ENCODE peak calls at places on chromosome 12, in four cellular contexts. Q is GM12891, I is HCT116, H is transverse colon. R is an unnamed sample.

GRCh38 chr12:65490193-65490592 is 211.7 kb downstream of the MSRB3 start:
- DNase-seq in H (no peak), Q (no peak), I (no peak), R (no peak)

GRCh38 chr12:115191342-115191741 is 507.4 kb upstream of the TBX3 start:
- DNase-seq in I (no peak), Q (no peak), H (no peak), R (peak)

GRCh38 chr12:25252946-25253345 is 2.2 kb upstream of the KRAS start:
- DNase-seq in I (no peak), Q (no peak), H (no peak), R (no peak)

GRCh38 chr12:56763753-56764657 is 881 bp downstream of the HSD17B6 start:
- DNase-seq in Q (no peak), I (no peak), H (no peak), R (no peak)

GRCh38 chr12:21642707-21643389 is 14.8 kb downstream of the LDHB start:
- DNase-seq in H (no peak), I (no peak), Q (no peak), R (no peak)

GRCh38 chr12:111410229-111411186 is 4.8 kb downstream of the SH2B3 start:
- DNase-seq in I (no peak), H (no peak), Q (no peak), R (no peak)

GRCh38 chr12:64407342-64408223 is 3.4 kb downstream of the XPOT start:
- DNase-seq in I (no peak), Q (no peak), H (no peak), R (no peak)

GRCh38 chr12:12210983-12211382 is 55.9 kb downstream of the LRP6 start:
- DNase-seq in I (no peak), Q (no peak), H (no peak), R (no peak)

GRCh38 chr12:75526655-75527511 is 15.5 kb upstream of the KRR1 start:
- DNase-seq in I (peak), Q (no peak), H (no peak), R (no peak)

GRCh38 chr12:40226652-40227051 is 1.9 kb downstream of the LRRK2 start:
- DNase-seq in I (no peak), H (peak), Q (no peak), R (no peak)

GRCh38 chr12:82097877-82098276 is 260.3 kb downstream of the CCDC59 start:
- DNase-seq in H (no peak), Q (no peak), I (no peak), R (no peak)

GRCh38 chr12:80559766-80560165 is 115.7 kb downstream of the PTPRQ start:
- DNase-seq in Q (no peak), H (no peak), I (no peak), R (no peak)

GRCh38 chr12:104384141-104384880 is 72.4 kb upstream of the CHST11 start:
- DNase-seq in I (no peak), H (no peak), Q (no peak), R (no peak)

GRCh38 chr12:52055781-52056711 is 4.8 kb downstream of the NR4A1 start:
- DNase-seq in I (no peak), H (peak), Q (no peak), R (no peak)

GRCh38 chr12:1670244-1670814 is 20.5 kb upstream of the ADIPOR2 start:
- DNase-seq in I (no peak), Q (no peak), H (peak), R (no peak)

GRCh38 chr12:46260913-46261476 is 7.8 kb downstream of the SLC38A1 start:
- DNase-seq in I (no peak), H (no peak), Q (no peak), R (no peak)

GRCh38 chr12:94952325-94952724 is 51.2 kb downstream of the NDUFA12 start:
- DNase-seq in H (no peak), Q (no peak), I (no peak), R (no peak)

GRCh38 chr12:114018669-114019068 is 52.5 kb upstream of the RBM19 start:
- DNase-seq in H (no peak), I (no peak), Q (no peak), R (no peak)

GRCh38 chr12:105334568-105334967 is 4.1 kb downstream of the C12orf75 start:
- DNase-seq in H (no peak), Q (no peak), I (no peak), R (no peak)

GRCh38 chr12:132066345-132066685 is 77.8 kb downstream of the DDX51 start:
- DNase-seq in Q (peak), H (peak), I (no peak), R (no peak)

GRCh38 chr12:6534914-6535696 is 788 bp downstream of the GAPDH start:
- DNase-seq in Q (peak), I (no peak), H (peak), R (no peak)

GRCh38 chr12:6534158-6534913 is at the start of gene GAPDH:
- DNase-seq in Q (peak), H (peak), I (peak), R (peak)

GRCh38 chr12:6536894-6537579 is 2.7 kb downstream of the GAPDH start:
- DNase-seq in I (no peak), H (no peak), Q (no peak), R (no peak)

GRCh38 chr12:6535697-6535946 is 1.3 kb downstream of the GAPDH start:
- DNase-seq in I (no peak), Q (no peak), H (no peak), R (no peak)

DNA sequence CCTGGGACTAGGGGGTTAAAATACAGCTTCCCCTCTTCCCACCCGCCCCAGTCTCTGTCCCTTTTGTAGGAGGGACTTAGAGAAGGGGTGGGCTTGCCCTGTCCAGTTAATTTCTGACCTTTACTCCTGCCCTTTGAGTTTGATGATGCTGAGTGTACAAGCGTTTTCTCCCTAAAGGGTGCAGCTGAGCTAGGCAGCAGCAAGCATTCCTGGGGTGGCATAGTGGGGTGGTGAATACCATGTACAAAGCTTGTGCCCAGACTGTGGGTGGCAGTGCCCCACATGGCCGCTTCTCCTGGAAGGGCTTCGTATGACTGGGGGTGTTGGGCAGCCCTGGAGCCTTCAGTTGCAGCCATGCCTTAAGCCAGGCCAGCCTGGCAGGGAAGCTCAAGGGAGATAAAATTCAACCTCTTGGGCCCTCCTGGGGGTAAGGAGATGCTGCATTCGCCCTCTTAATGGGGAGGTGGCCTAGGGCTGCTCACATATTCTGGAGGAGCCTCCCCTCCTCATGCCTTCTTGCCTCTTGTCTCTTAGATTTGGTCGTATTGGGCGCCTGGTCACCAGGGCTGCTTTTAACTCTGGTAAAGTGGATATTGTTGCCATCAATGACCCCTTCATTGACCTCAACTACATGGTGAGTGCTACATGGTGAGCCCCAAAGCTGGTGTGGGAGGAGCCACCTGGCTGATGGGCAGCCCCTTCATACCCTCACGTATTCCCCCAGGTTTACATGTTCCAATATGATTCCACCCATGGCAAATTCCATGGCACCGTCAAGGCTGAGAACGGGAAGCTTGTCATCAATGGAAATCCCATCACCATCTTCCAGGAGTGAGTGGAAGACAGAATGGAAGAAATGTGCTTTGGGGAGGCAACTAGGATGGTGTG is 1.9 kb downstream of the GAPDH start:
- DNase-seq in I (no peak), Q (no peak), H (no peak), R (no peak)
- TF ChIP-seq POLR2AphosphoS5 in I (peak), Q (no peak), H (no peak), R (no peak)

DNA sequence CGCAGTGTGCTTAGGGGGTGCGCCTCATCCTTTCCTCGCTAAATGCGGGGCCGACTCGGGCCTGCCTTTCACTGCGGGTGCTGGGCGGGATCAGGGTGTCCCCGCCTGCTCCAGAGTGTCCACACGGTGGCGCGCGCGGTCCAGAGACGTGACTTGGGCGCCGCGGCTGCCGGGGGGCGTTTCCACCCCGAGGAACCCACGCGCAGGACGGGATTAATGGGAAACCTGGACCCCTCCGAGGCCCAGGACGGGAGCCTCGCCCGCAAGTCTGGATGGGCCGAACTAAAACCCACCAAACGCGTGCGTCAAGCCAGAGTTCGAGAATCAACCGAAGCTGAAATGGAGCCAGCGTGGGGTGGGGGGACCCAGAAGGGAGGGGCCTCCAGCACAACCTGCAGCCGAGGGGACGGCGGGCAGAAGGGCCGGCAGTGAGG is 93.4 kb downstream of the NINJ2 start:
- DNase-seq in H (peak), Q (peak), I (peak), R (no peak)
- TF ChIP-seq POLR2AphosphoS5 in H (peak), Q (no peak), I (no peak), R (no peak)

GRCh38 chr12:89390802-89391673 is 38.7 kb upstream of the DUSP6 start:
- DNase-seq in Q (no peak), I (no peak), H (peak), R (no peak)

GRCh38 chr12:89392401-89392800 is 40.1 kb upstream of the DUSP6 start:
- DNase-seq in Q (no peak), H (no peak), I (no peak), R (no peak)

GRCh38 chr12:89391726-89392336 is 39.5 kb upstream of the DUSP6 start:
- DNase-seq in Q (no peak), H (no peak), I (no peak), R (no peak)

GRCh38 chr12:89393551-89394121 is 41.3 kb upstream of the DUSP6 start:
- DNase-seq in Q (no peak), I (no peak), H (no peak), R (no peak)

GRCh38 chr12:89389755-89390661 is 37.7 kb upstream of the DUSP6 start:
- DNase-seq in H (peak), I (no peak), Q (no peak), R (peak)
- TF ChIP-seq POLR2AphosphoS5 in H (peak), I (no peak), Q (no peak), R (peak)

GRCh38 chr12:90261283-90261682 is 552.6 kb upstream of the ATP2B1 start:
- DNase-seq in H (no peak), Q (no peak), I (no peak), R (no peak)
- TF ChIP-seq POLR2AphosphoS5 in H (no peak), Q (no peak), I (no peak), R (no peak)

GRCh38 chr12:32486158-32486557 is 86.8 kb downstream of the FGD4 start:
- DNase-seq in H (no peak), Q (no peak), I (no peak), R (no peak)

GRCh38 chr12:32488132-32488531 is 88.8 kb downstream of the FGD4 start:
- DNase-seq in H (no peak), I (no peak), Q (no peak), R (no peak)

GRCh38 chr12:32482226-32482625 is 82.9 kb downstream of the FGD4 start:
- DNase-seq in H (no peak), Q (no peak), I (no peak), R (no peak)

GRCh38 chr12:32483993-32484392 is 84.6 kb downstream of the FGD4 start:
- DNase-seq in H (no peak), Q (no peak), I (no peak), R (no peak)

GRCh38 chr12:32483499-32483898 is 84.1 kb downstream of the FGD4 start:
- DNase-seq in Q (no peak), I (no peak), H (no peak), R (no peak)
- TF ChIP-seq POLR2AphosphoS5 in Q (no peak), I (no peak), H (no peak), R (no peak)

GRCh38 chr12:49675137-49675536 is 32.1 kb downstream of the FMNL3 start:
- DNase-seq in Q (no peak), H (no peak), I (no peak), R (no peak)

GRCh38 chr12:49674318-49674985 is 32.8 kb downstream of the FMNL3 start:
- DNase-seq in H (no peak), Q (no peak), I (no peak), R (no peak)

GRCh38 chr12:49672351-49673181 is 34.6 kb downstream of the FMNL3 start:
- DNase-seq in I (no peak), Q (no peak), H (no peak), R (no peak)

GRCh38 chr12:49671051-49671765 is 36.0 kb downstream of the FMNL3 start:
- DNase-seq in Q (no peak), H (peak), I (no peak), R (no peak)

DNA sequence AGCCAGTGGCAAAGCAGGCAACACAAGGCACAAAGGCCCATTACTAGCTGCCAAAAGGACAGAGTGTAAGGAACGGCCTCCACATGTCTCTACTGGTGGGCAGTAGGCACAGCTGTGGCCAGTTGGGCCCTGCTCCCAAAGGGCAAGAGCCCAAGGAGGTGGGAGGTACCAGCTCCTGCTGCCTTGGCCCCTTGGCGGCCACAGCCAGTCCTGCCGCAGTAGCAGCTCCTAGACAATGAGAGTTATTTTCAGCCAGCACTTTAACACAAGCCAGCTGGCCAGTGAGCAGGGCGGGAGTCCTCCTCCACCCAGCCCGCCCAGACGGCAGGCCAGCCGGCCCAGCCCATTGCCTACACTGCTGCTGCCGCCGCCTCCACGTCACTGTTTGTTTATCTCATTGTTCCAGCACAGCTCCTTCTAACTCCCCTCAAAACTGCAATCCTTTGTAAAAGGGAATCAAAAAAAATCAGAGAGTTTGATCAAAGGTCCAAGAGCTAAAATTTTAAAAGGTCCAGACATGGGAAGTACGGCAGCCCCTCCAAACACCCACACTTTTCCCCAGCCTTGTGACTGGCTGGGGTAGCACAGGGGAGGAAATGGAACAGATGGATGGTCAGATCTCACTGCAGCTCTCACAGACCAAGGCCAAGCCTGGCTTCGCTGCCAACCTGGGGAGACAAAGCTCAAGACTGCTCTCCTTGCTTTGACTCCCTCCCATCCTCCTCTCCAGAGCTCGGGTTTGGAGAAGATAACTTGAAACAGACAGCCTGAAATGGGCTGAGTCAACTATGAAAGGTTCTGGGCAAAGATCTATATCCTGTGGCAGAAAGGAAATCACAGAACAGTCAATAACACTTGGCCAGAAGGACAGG is 33.5 kb downstream of the FMNL3 start:
- DNase-seq in H (peak), I (no peak), Q (no peak), R (no peak)
- TF ChIP-seq POLR2AphosphoS5 in H (peak), I (no peak), Q (no peak), R (no peak)